ENCODE peak calls at places on chromosomes 3 and 15, in five cellular contexts. U, O, W, X and Z are unnamed samples.

GRCh38 chr15:42020713-42021273 is at the start of gene PLA2G4E:
- DNase-seq in U (no peak), O (peak), W (no peak), X (no peak), Z (no peak)

GRCh38 chr3:113719294-113719693 is 22.9 kb upstream of the USF3 start:
- DNase-seq in U (no peak), O (no peak), W (no peak), X (no peak), Z (no peak)

GRCh38 chr3:168094877-168095610 is 680 bp downstream of the GOLIM4 start:
- DNase-seq in U (peak), O (peak), W (peak), X (peak), Z (peak)

GRCh38 chr3:109559389-109559788 is 222.0 kb upstream of the DPPA4 start:
- DNase-seq in U (no peak), O (peak), W (no peak), X (no peak), Z (no peak)

GRCh38 chr3:377158-377561 is 180.6 kb downstream of the CHL1 start:
- DNase-seq in U (no peak), O (peak), W (no peak), X (peak), Z (no peak)

GRCh38 chr3:45043715-45044299 is 17.7 kb downstream of the CLEC3B start:
- DNase-seq in U (no peak), O (peak), W (no peak), X (no peak), Z (no peak)

GRCh38 chr15:85044251-85044853 is 62.7 kb downstream of the PDE8A start:
- DNase-seq in U (no peak), O (peak), W (peak), X (peak), Z (no peak)

GRCh38 chr15:66153549-66154415 is 99.8 kb downstream of the MEGF11 start:
- DNase-seq in U (no peak), O (no peak), W (no peak), X (no peak), Z (no peak)

GRCh38 chr3:161630791-161631190 is 134.2 kb downstream of the OTOL1 start:
- DNase-seq in U (no peak), O (no peak), W (no peak), X (no peak), Z (no peak)

GRCh38 chr3:122928396-122929187 is 99.0 kb downstream of the SEMA5B start:
- DNase-seq in U (no peak), O (no peak), W (no peak), X (no peak), Z (no peak)

GRCh38 chr3:197546307-197547085 is 9.3 kb downstream of the BDH1 start:
- DNase-seq in U (no peak), O (peak), W (no peak), X (no peak), Z (no peak)

GRCh38 chr3:52036829-52037228 is 19.5 kb downstream of the DUSP7 start:
- DNase-seq in U (no peak), O (no peak), W (no peak), X (no peak), Z (no peak)
- TF ChIP-seq CTCF in U (no peak), O (no peak), W (no peak), X (peak), Z (no peak)

GRCh38 chr15:64807051-64807749 is 18.2 kb downstream of the PIF1 start:
- DNase-seq in U (no peak), O (no peak), W (no peak), X (no peak), Z (no peak)

GRCh38 chr15:64807751-64808222 is 17.7 kb downstream of the PIF1 start:
- DNase-seq in U (no peak), O (no peak), W (no peak), X (no peak), Z (no peak)

GRCh38 chr15:64806509-64806908 is 18.9 kb downstream of the PIF1 start:
- DNase-seq in U (no peak), O (no peak), W (no peak), X (no peak), Z (no peak)

GRCh38 chr15:64803526-64803925 is 21.9 kb downstream of the PIF1 start:
- DNase-seq in U (no peak), O (no peak), W (no peak), X (no peak), Z (no peak)

GRCh38 chr15:64804619-64805018 is 20.8 kb downstream of the PIF1 start:
- DNase-seq in U (no peak), O (no peak), W (no peak), X (no peak), Z (no peak)
- H3K27ac ChIP-seq in U (no peak), O (no peak), W (no peak), X (no peak), Z (no peak)

GRCh38 chr15:77723756-77724155 is 91.0 kb upstream of the LINGO1 start:
- DNase-seq in U (no peak), O (no peak), W (no peak), X (no peak), Z (no peak)
- TF ChIP-seq CTCF in U (no peak), O (no peak), W (no peak), X (no peak), Z (no peak)

GRCh38 chr3:183156266-183156665 is 6.3 kb downstream of the LAMP3 start:
- DNase-seq in U (no peak), O (no peak), W (no peak), X (no peak), Z (no peak)

GRCh38 chr3:183158113-183158512 is 4.4 kb downstream of the LAMP3 start:
- DNase-seq in U (no peak), O (no peak), W (no peak), X (no peak), Z (no peak)

GRCh38 chr3:183160616-183161015 is 1.9 kb downstream of the LAMP3 start:
- DNase-seq in U (no peak), O (no peak), W (no peak), X (no peak), Z (no peak)

GRCh38 chr3:183159319-183159718 is 3.2 kb downstream of the LAMP3 start:
- DNase-seq in U (no peak), O (no peak), W (no peak), X (no peak), Z (no peak)

DNA sequence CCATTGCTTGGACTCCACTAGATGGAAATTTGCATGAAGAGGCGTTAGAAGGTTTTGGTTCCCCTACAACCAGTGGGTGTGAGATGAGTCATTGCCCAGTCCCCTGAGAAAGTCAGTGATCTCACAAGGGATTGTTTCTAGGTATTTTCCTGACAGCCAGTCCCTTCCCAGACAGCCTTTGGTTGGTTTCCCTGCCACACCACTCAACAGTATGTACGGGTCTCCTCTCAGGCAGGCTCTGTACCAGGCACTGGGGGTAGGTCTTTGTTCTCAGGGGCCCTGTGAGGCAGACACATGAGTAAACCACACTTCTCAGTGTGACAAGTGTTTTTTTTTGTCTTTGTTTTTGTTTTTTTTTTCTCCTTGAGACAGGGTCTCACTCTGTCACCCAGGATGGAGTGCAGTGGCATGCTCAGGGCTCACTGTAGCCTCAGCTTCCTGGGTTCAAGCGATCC is 4.0 kb downstream of the LAMP3 start:
- DNase-seq in U (no peak), O (peak), W (no peak), X (no peak), Z (no peak)
- H3K27ac ChIP-seq in U (no peak), O (no peak), W (no peak), X (no peak), Z (no peak)

DNA sequence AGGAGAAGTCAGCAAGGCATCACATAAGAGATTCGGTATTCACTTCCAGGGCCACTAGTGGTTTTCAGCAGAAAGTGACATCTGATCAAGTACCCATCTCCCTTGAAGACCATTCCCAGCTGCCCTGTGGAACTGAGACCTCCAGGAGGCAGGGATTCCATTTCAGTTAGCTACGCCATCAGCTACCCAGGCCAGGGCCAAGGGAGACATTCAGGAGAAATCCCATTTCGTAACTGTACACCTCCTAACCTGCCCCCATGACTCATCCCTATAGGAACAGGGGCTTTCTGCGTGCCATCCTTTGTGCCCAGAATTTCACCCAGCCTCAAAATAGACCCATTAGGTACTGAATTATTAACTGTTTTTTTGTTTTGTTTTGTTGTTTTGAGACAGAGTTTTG is 24.7 kb downstream of the SPATA12 start:
- DNase-seq in U (no peak), O (no peak), W (no peak), X (no peak), Z (no peak)
- TF ChIP-seq CTCF in U (no peak), O (no peak), W (no peak), X (no peak), Z (no peak)

DNA sequence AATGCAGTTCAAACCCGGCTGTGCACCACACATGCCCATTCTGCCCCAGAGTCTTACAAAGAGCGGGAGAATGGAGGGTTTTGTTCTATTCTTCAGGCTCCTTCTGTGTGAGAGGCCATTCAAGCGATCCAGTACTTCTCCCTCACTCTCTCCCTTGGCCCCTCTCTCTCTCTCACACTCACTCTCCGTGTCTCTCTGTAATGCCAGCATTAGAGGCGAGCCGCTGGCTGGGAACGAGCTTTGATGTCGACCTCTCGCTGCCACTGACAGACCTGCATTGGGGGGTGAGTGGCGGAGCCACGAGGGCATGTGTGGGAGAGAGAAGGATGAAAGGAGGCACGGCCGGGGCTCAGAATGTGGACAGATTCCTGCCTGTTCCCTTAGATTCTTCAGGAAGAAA is 231.7 kb upstream of the ARRDC4 start:
- DNase-seq in U (no peak), O (no peak), W (no peak), X (no peak), Z (no peak)
- H3K27ac ChIP-seq in U (no peak), O (no peak), W (peak), X (no peak), Z (no peak)